ENCODE peak calls at places on chromosomes 7 and 10, in four cellular contexts. U is body of pancreas, Y is fibroblast of the conjunctiva, S is AG09309. H is an unnamed sample.

GRCh38 chr10:124605856-124606812 is 138.0 kb downstream of the FAM53B start:
- DNase-seq in U (no peak), Y (no peak), S (no peak), H (no peak)

GRCh38 chr10:1183033-1183396 is 126.8 kb downstream of the WDR37 start:
- DNase-seq in U (no peak), Y (no peak), S (no peak), H (no peak)

GRCh38 chr10:75553550-75553949 is 122.1 kb downstream of the LRMDA start:
- DNase-seq in U (no peak), Y (no peak), S (no peak), H (no peak)

GRCh38 chr7:138842111-138842510 is 44.1 kb upstream of the ATP6V0A4 start:
- DNase-seq in U (no peak), Y (peak; percentile 4), S (no peak), H (peak; percentile 16)

GRCh38 chr10:117132751-117133231 is 5.3 kb downstream of the VAX1 start:
- DNase-seq in U (no peak), Y (no peak), S (no peak), H (no peak)

GRCh38 chr10:77081411-77082010 is 556.1 kb downstream of the KCNMA1 start:
- DNase-seq in U (no peak), Y (no peak), S (no peak), H (no peak)

GRCh38 chr7:7795736-7796135 is 77.3 kb upstream of the RPA3 start:
- DNase-seq in U (no peak), Y (no peak), S (no peak), H (no peak)

GRCh38 chr10:112362833-112363232 is 11.1 kb upstream of the ACSL5 start:
- DNase-seq in U (no peak), Y (no peak), S (no peak), H (no peak)

GRCh38 chr10:3763035-3763456 is 22.0 kb downstream of the KLF6 start:
- DNase-seq in U (no peak), Y (no peak), S (no peak), H (no peak)

GRCh38 chr7:157032644-157033482 is 22.4 kb upstream of the MNX1 start:
- DNase-seq in U (no peak), Y (no peak), S (no peak), H (no peak)

GRCh38 chr7:143390773-143391114 is 9.6 kb downstream of the ZYX start:
- DNase-seq in U (no peak), Y (no peak), S (no peak), H (no peak)

GRCh38 chr7:69782917-69783684 is 184.8 kb downstream of the AUTS2 start:
- DNase-seq in U (no peak), Y (peak; percentile 74), S (no peak), H (no peak)

GRCh38 chr7:41930538-41931262 is 227.8 kb upstream of the INHBA start:
- DNase-seq in U (no peak), Y (no peak), S (no peak), H (no peak)

GRCh38 chr7:105149827-105150226 is 135.8 kb downstream of the KMT2E start:
- DNase-seq in U (no peak), Y (no peak), S (peak; percentile 24), H (no peak)

GRCh38 chr7:116691664-116692063 is 19.7 kb downstream of the MET start:
- DNase-seq in U (no peak), Y (no peak), S (no peak), H (no peak)

GRCh38 chr7:105728028-105728427 is 146.7 kb upstream of the EFCAB10 start:
- DNase-seq in U (no peak), Y (no peak), S (no peak), H (no peak)